ENCODE peak calls at places on chromosomes 7 and 10, in four cellular contexts. One of them, this sample, is unnamed.

GRCh38 chr10:46240684-46241565 is 45.9 kb upstream of the ANTXRL start:
- DNase-seq in uterus: peak; percentile 1
- DNase-seq in testis: peak; percentile 1
- DNase-seq in transverse colon: no peak
- DNase-seq in this sample: no peak

GRCh38 chr10:118590334-118590733 is 5.1 kb downstream of the PRLHR start:
- DNase-seq in testis: peak; percentile 91
- DNase-seq in uterus: no peak
- DNase-seq in transverse colon: no peak
- DNase-seq in this sample: no peak

GRCh38 chr10:83908506-83908905 is 230.8 kb upstream of the GHITM start:
- DNase-seq in transverse colon: no peak
- DNase-seq in testis: no peak
- DNase-seq in uterus: no peak
- DNase-seq in this sample: no peak

GRCh38 chr10:19638873-19639233 is 177.4 kb upstream of the PLXDC2 start:
- DNase-seq in uterus: no peak
- DNase-seq in transverse colon: no peak
- DNase-seq in testis: no peak
- DNase-seq in this sample: no peak

GRCh38 chr10:119113805-119114732 is 10.2 kb downstream of the DENND10 start:
- DNase-seq in transverse colon: no peak
- DNase-seq in uterus: no peak
- DNase-seq in testis: no peak
- DNase-seq in this sample: peak; percentile 85

GRCh38 chr7:148806187-148806586 is 77.9 kb downstream of the EZH2 start:
- DNase-seq in transverse colon: no peak
- DNase-seq in uterus: no peak
- DNase-seq in testis: no peak
- DNase-seq in this sample: no peak

GRCh38 chr7:158614695-158615094 is 27.1 kb upstream of the PTPRN2 start:
- DNase-seq in transverse colon: no peak
- DNase-seq in uterus: no peak
- DNase-seq in testis: no peak
- DNase-seq in this sample: peak; percentile 6

GRCh38 chr7:30887464-30887872 is 24.2 kb upstream of the AQP1 start:
- DNase-seq in testis: no peak
- DNase-seq in uterus: no peak
- DNase-seq in transverse colon: no peak
- DNase-seq in this sample: no peak

GRCh38 chr10:48274636-48275035 is at the start of gene FRMPD2:
- DNase-seq in uterus: no peak
- DNase-seq in transverse colon: no peak
- DNase-seq in testis: no peak
- DNase-seq in this sample: no peak

GRCh38 chr7:115113776-115114175 is 191.9 kb downstream of the MDFIC start:
- DNase-seq in transverse colon: no peak
- DNase-seq in uterus: no peak
- DNase-seq in testis: no peak
- DNase-seq in this sample: no peak

GRCh38 chr7:2840458-2840857 is 3.6 kb downstream of the GNA12 start:
- DNase-seq in transverse colon: no peak
- DNase-seq in uterus: no peak
- DNase-seq in testis: no peak
- DNase-seq in this sample: no peak

GRCh38 chr7:2837476-2837875 is 6.6 kb downstream of the GNA12 start:
- DNase-seq in transverse colon: no peak
- DNase-seq in testis: no peak
- DNase-seq in uterus: no peak
- DNase-seq in this sample: no peak

GRCh38 chr7:2841907-2842306 is 2.2 kb downstream of the GNA12 start:
- DNase-seq in transverse colon: no peak
- DNase-seq in testis: no peak
- DNase-seq in uterus: no peak
- DNase-seq in this sample: no peak

GRCh38 chr7:2838873-2839578 is 5.1 kb downstream of the GNA12 start:
- DNase-seq in transverse colon: peak; percentile 33
- DNase-seq in uterus: no peak
- DNase-seq in testis: no peak
- DNase-seq in this sample: no peak

GRCh38 chr7:2838451-2838850 is 5.7 kb downstream of the GNA12 start:
- DNase-seq in uterus: no peak
- DNase-seq in transverse colon: no peak
- DNase-seq in testis: no peak
- DNase-seq in this sample: no peak
- H3K27ac ChIP-seq in uterus: no peak overlapping the region
- H3K27ac ChIP-seq in transverse colon: no peak overlapping the region
- H3K27ac ChIP-seq in testis: no peak overlapping the region
- H3K27ac ChIP-seq in this sample: no peak overlapping the region

GRCh38 chr7:151143261-151144015 is 24.1 kb downstream of the GBX1 start:
- DNase-seq in uterus: peak; percentile 14
- DNase-seq in testis: peak; percentile 51
- DNase-seq in transverse colon: peak; percentile 4
- DNase-seq in this sample: no peak

GRCh38 chr7:151140826-151141225 is 26.7 kb downstream of the GBX1 start:
- DNase-seq in transverse colon: peak; percentile 4
- DNase-seq in uterus: no peak
- DNase-seq in testis: peak; percentile 12
- DNase-seq in this sample: no peak

GRCh38 chr7:151142686-151143040 is 24.8 kb downstream of the GBX1 start:
- DNase-seq in transverse colon: peak; percentile 3
- DNase-seq in uterus: no peak
- DNase-seq in testis: peak; percentile 85
- DNase-seq in this sample: no peak

GRCh38 chr7:151141281-151141854 is 26.1 kb downstream of the GBX1 start:
- DNase-seq in transverse colon: peak; percentile 1
- DNase-seq in testis: peak; percentile 9
- DNase-seq in uterus: no peak
- DNase-seq in this sample: no peak

DNA sequence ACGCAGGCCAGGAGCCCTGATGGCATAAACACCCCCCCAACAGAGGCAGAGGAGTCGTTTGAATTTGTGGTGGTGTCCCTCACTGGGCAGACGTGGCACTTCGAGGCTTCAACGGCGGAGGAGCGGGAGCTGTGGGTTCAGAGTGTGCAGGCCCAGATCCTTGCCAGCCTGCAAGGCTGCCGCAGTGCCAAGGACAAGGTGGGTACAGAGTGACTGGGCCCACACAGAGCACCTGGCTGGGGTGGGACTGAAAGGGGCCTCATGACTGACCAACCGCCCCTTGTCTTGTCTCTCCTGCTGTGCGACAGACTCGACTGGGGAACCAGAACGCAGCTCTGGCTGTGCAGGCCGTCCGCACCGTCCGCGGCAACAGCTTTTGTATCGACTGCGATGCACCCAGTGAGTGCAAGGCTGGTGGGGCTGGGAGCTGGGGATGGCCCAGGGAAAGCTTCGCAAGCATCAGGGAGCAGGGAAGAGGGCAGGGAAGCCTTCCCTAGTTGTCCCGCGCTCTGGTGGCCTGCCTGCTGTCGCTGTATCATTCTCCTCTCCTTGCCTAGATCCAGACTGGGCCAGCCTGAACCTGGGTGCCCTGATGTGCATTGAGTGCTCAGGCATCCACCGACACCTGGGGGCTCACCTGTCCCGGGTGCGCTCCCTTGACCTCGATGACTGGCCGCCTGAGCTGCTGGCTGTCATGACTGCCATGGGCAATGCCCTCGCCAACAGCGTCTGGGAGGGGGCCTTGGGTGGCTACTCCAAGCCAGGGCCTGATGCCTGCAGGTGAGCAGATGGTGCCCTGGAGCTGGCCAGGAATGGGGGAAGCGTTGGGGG is 25.4 kb downstream of the GBX1 start:
- DNase-seq in transverse colon: peak; percentile 4
- DNase-seq in uterus: no peak
- DNase-seq in testis: peak; percentile 18
- DNase-seq in this sample: no peak
- H3K4me3 ChIP-seq in transverse colon: no peak overlapping the region
- H3K4me3 ChIP-seq in uterus: no peak overlapping the region
- H3K4me3 ChIP-seq in testis: no peak overlapping the region
- H3K4me3 ChIP-seq in this sample: no peak overlapping the region

GRCh38 chr7:95993420-95993819 is 221.1 kb downstream of the DYNC1I1 start:
- DNase-seq in uterus: no peak
- DNase-seq in transverse colon: no peak
- DNase-seq in testis: no peak
- DNase-seq in this sample: no peak
- TF ChIP-seq CTCF in uterus: no peak
- TF ChIP-seq CTCF in transverse colon: no peak
- TF ChIP-seq CTCF in testis: no peak
- TF ChIP-seq CTCF in this sample: peak; percentile 7

DNA sequence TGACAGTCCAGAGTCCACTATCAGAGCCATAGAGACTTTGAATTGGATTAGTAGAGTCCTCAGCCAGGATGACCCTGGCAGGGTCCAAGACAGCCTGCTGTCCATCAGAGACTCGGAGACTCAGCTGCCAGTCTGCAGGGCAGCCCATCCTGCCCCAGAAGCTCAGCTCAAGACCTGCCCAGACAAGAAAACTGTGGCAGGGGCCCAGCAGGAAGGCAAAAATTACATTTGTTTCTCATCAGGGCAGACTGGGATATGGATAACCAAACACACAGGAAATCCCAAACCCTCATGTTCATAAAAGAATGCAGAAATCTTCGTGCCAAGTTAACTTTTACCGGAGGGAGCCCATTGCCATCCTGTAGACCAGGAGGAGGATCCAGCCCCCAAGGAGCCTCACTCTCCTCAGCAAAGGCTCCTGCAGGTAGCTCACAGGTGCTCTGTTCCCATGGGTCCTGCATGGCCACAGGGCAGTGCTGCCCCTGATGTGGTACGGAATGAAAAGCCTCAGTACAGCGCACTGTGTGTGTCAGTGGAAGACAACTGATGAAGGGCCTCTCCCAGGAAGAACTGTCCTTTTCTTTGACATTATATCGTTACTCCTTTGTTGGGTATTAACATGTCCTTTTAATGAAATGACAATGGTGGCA is 222.2 kb downstream of the KCNMA1 start:
- DNase-seq in transverse colon: no peak
- DNase-seq in uterus: no peak
- DNase-seq in testis: no peak
- DNase-seq in this sample: no peak
- H3K27ac ChIP-seq in transverse colon: peak overlapping the region; percentile 74
- H3K27ac ChIP-seq in uterus: peak overlapping the region; percentile 79
- H3K27ac ChIP-seq in testis: no peak overlapping the region
- H3K27ac ChIP-seq in this sample: peak overlapping the region; percentile 39

DNA sequence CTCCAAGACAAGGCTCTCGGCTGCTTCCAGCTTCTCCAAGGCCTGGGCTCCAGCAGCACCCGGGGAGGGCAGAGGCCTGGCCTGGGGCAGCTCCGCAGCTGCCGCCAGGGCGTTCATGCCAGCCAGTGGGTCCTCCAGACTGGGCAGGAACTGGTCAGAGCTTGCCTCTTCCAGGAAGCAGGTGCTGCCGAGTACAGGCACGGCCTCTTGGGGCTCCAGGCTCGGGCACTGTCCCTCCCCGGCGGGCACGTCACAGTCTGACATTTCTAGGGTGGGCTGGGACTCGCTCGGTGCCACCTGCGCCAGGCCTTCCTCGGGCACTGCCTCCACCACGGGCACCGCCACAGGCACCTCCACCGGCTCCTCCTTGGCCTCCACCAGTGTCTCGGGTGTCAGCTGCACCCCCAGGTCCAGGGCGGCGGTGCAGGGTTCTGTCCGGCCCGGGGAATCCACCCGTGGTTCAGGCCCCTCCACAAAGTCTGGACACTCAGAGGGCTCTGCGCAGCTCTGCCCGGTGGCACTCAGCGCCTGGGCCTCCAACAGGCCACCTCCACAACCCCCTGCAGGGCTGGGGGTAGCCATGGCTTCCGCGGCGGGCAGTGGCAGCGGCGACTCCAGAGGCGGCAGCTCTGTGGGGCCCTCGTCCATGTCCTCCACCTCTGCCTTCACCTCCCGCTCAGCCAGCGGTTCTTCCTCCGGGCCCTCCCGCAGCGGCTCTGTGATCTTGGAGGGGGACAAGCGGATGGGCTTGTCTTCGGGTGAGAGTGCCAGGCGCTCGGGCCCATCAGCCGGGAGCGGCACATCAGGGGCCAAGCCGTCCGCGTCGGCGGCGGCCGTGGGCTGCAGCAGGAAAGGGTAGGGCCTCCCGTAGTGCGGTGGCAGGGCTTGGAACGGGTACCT is 52.9 kb downstream of the TNRC18 start:
- DNase-seq in testis: no peak
- DNase-seq in uterus: no peak
- DNase-seq in transverse colon: no peak
- DNase-seq in this sample: no peak
- H3K4me3 ChIP-seq in testis: no peak overlapping the region
- H3K4me3 ChIP-seq in uterus: no peak overlapping the region
- H3K4me3 ChIP-seq in transverse colon: no peak overlapping the region
- H3K4me3 ChIP-seq in this sample: no peak overlapping the region